ENCODE peak calls at places on chromosomes 5 and 9, in five cellular contexts. S, Q, O, C and W are unnamed samples.

GRCh38 chr9:101668466-101668865 is 70.0 kb downstream of the GRIN3A start:
- DNase-seq in S (no peak), Q (no peak), O (peak; percentile 31), C (no peak), W (no peak)

GRCh38 chr9:115341401-115341800 is 223.4 kb upstream of the TNC start:
- DNase-seq in S (peak; percentile 27), Q (no peak), O (no peak), C (no peak), W (no peak)

GRCh38 chr5:162995568-162995967 is 441.8 kb upstream of the CCNG1 start:
- DNase-seq in S (no peak), Q (no peak), O (no peak), C (no peak), W (no peak)

GRCh38 chr5:73378070-73378469 is 70.5 kb downstream of the FOXD1 start:
- DNase-seq in S (no peak), Q (no peak), O (peak; percentile 92), C (no peak), W (no peak)

GRCh38 chr5:63794296-63794695 is 167.9 kb downstream of the HTR1A start:
- DNase-seq in S (no peak), Q (no peak), O (no peak), C (no peak), W (no peak)

GRCh38 chr9:77514886-77515711 is 133.0 kb downstream of the GNA14 start:
- DNase-seq in S (peak; percentile 51), Q (no peak), O (peak; percentile 90), C (no peak), W (peak; percentile 43)

GRCh38 chr5:179375236-179375685 is 30.0 kb upstream of the ADAMTS2 start:
- DNase-seq in S (no peak), Q (no peak), O (no peak), C (no peak), W (no peak)

GRCh38 chr5:103454774-103455173 is 107.8 kb downstream of the NUDT12 start:
- DNase-seq in S (no peak), Q (no peak), O (no peak), C (no peak), W (no peak)

GRCh38 chr9:93092171-93092991 is 3.6 kb upstream of the CARD19 start:
- DNase-seq in S (no peak), Q (no peak), O (no peak), C (no peak), W (no peak)

GRCh38 chr5:143434261-143435206 is 31.0 kb upstream of the NR3C1 start:
- DNase-seq in S (no peak), Q (peak; percentile 18), O (no peak), C (no peak), W (no peak)

GRCh38 chr9:76045217-76045616 is 154.7 kb downstream of the PCSK5 start:
- DNase-seq in S (no peak), Q (no peak), O (no peak), C (peak; percentile 36), W (no peak)

GRCh38 chr9:76571288-76572204 is 112.6 kb downstream of the GCNT1 start:
- DNase-seq in S (peak; percentile 29), Q (no peak), O (peak; percentile 33), C (peak; percentile 46), W (peak; percentile 30)

GRCh38 chr5:148091991-148092964 is 28.5 kb downstream of the SPINK5 start:
- DNase-seq in S (no peak), Q (no peak), O (no peak), C (no peak), W (no peak)

GRCh38 chr5:115583474-115583873 is 18.8 kb downstream of the TICAM2 start:
- DNase-seq in S (peak; percentile 30), Q (peak; percentile 14), O (peak; percentile 80), C (no peak), W (peak; percentile 70)

GRCh38 chr5:122759310-122759709 is 15.6 kb upstream of the SNX2 start:
- DNase-seq in S (no peak), Q (no peak), O (no peak), C (no peak), W (no peak)

GRCh38 chr5:173812811-173813550 is 75.2 kb upstream of the CPEB4 start:
- DNase-seq in S (no peak), Q (no peak), O (peak; percentile 71), C (no peak), W (no peak)

GRCh38 chr5:158639876-158640570 is 459.7 kb downstream of the EBF1 start:
- DNase-seq in S (no peak), Q (no peak), O (no peak), C (no peak), W (peak; percentile 86)

GRCh38 chr9:18906656-18907395 is 126.2 kb downstream of the SAXO1 start:
- DNase-seq in S (no peak), Q (no peak), O (peak; percentile 71), C (no peak), W (peak; percentile 89)

GRCh38 chr9:138077898-138078540 is 200.4 kb downstream of the CACNA1B start:
- DNase-seq in S (no peak), Q (no peak), O (no peak), C (peak; percentile 11), W (no peak)

GRCh38 chr9:121358747-121359146 is 11.3 kb downstream of the STOM start:
- DNase-seq in S (no peak), Q (no peak), O (no peak), C (no peak), W (no peak)

GRCh38 chr5:139850423-139851016 is 54.9 kb downstream of the PSD2 start:
- DNase-seq in S (no peak), Q (peak; percentile 4), O (no peak), C (no peak), W (no peak)

GRCh38 chr5:127228540-127229184 is 61.9 kb upstream of the MEGF10 start:
- DNase-seq in S (no peak), Q (peak; percentile 5), O (peak; percentile 11), C (peak; percentile 31), W (no peak)
- H3K4me3 ChIP-seq in S (peak overlapping the region; percentile 70), Q (no peak overlapping the region), O (peak overlapping the region; percentile 67), C (peak overlapping the region; percentile 68), W (no peak overlapping the region)

GRCh38 chr5:10662661-10663245 is 98.3 kb downstream of the DAP start:
- DNase-seq in S (no peak), Q (no peak), O (no peak), C (peak; percentile 65), W (no peak)
- H3K4me3 ChIP-seq in S (no peak overlapping the region), Q (no peak overlapping the region), O (no peak overlapping the region), C (no peak overlapping the region), W (no peak overlapping the region)

DNA sequence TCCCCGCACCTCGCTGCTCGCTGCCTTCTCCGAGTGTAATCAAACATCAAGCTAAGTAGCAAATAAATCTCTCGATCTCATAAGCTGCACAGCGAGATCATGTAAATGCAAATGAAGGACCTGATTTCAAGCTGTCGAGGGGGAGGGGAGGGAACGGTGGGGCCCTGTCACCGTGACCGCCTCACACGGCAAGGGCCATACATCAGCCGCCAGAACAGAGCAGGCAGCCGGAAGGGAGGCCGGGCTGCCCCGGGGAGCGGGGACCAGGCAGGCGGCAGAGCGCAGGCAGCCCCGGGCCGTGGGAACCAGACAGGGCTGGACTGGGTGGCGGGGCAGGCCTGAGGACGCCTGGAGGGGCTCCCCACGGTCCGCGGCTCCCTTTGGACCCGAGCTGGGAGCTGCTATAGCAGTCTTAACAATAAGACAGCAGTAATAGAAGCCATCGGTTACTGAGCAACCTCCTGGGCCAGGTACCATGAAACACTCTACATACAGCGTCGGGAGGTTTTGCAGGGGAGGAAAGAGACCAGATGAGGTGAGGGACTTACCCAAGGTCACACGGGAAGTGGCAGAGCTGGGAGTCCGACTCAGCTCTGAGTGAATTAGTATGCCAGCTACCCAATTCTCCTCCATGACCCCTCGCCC is 76.8 kb downstream of the CFAP77 start:
- DNase-seq in S (no peak), Q (no peak), O (no peak), C (peak; percentile 88), W (no peak)
- H3K4me3 ChIP-seq in S (no peak overlapping the region), Q (no peak overlapping the region), O (no peak overlapping the region), C (no peak overlapping the region), W (no peak overlapping the region)

DNA sequence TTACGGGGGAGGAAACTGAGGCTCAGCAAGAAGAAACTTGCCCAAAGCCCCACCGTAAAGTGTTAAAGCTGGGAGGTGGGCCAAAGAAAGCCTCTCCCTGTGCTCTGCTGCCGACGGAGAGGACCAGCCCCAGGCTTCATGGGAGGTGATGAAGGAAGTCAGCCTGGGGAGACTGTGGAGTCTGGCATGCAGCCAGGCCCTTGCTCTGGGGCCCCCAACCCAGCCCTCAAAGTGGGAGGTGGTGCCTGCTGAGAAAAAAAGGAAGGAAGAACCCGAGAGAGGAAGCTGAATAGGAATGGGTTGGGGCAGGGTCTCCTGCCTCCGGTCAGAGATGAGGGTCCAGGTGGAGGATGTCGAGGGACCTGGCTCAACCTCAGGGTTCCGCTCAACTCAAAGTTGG is 3.8 kb downstream of the RNF44 start:
- DNase-seq in S (peak; percentile 37), Q (no peak), O (peak; percentile 62), C (peak; percentile 51), W (no peak)
- H3K4me3 ChIP-seq in S (peak overlapping the region; percentile 79), Q (no peak overlapping the region), O (no peak overlapping the region), C (no peak overlapping the region), W (no peak overlapping the region)

DNA sequence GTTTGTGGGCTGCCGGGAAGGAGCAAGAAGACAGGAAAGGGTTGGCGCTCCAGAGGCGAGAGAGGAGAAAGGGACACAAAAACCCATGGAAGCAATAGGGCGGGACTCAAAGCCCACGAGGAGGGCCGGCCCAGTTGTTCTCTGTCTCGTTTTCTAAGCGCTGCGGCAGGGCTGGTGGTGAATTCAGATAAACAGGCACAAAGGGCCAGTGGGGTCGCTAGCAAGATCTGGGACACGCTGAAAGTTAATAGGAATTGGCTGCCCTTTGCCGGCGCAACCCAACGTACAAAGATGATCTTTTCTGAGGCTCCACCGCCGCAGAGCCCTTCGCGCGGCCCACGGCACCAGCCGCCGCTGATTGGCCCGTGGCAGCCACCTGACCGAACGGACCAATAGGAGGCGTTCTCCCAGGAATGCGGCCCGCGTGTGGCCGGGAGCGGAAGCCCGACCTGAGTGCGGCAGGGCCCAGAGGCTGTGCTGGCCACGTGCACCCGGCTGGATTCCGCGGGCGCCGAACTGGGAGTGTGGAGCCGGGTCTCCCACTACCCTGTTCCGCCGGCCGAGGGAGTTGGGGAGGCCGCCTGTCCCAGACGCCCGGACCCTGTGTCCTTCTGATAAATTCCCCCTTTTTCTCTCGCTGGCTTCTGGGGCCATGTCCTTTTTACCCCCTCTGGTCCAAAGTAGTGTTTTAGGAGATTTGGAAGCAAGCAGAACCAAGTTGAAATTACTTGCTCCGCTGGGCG is 16.8 kb upstream of the NSD1 start:
- DNase-seq in S (peak; percentile 93), Q (peak; percentile 84), O (peak; percentile 91), C (peak; percentile 98), W (peak; percentile 63)
- H3K4me3 ChIP-seq in S (peak overlapping the region; percentile 39), Q (no peak overlapping the region), O (peak overlapping the region; percentile 36), C (peak overlapping the region; percentile 9), W (no peak overlapping the region)

GRCh38 chr5:1723476-1723875 is 76.2 kb downstream of the MRPL36 start:
- DNase-seq in S (no peak), Q (no peak), O (no peak), C (peak; percentile 27), W (no peak)

GRCh38 chr5:1724822-1725602 is 74.6 kb downstream of the MRPL36 start:
- DNase-seq in S (no peak), Q (no peak), O (peak; percentile 16), C (peak; percentile 91), W (no peak)

GRCh38 chr5:1725641-1726468 is 73.8 kb downstream of the MRPL36 start:
- DNase-seq in S (no peak), Q (no peak), O (no peak), C (peak; percentile 89), W (no peak)

GRCh38 chr5:1722877-1723276 is 76.8 kb downstream of the MRPL36 start:
- DNase-seq in S (no peak), Q (no peak), O (no peak), C (no peak), W (no peak)

GRCh38 chr5:1723957-1724821 is 75.4 kb downstream of the MRPL36 start:
- DNase-seq in S (no peak), Q (no peak), O (no peak), C (peak; percentile 28), W (no peak)
- H3K4me3 ChIP-seq in S (no peak overlapping the region), Q (no peak overlapping the region), O (no peak overlapping the region), C (peak overlapping the region; percentile 38), W (no peak overlapping the region)